ENCODE peak calls at places on chromosomes 2 and 18, in four cellular contexts. C is GM12878, B is HL-60, P is K562. D is an unnamed sample.
A peak's percentile ranks its signal among the peaks of the same experiment; 100 is the strongest.

GRCh38 chr18:33652645-33653044 is 74.6 kb downstream of the ASXL3 start:
- DNase-seq in C (no peak), B (no peak), P (no peak), D (no peak)

GRCh38 chr2:173451137-173451536 is 96.5 kb downstream of the CDCA7 start:
- DNase-seq in C (no peak), B (no peak), P (no peak), D (no peak)

GRCh38 chr2:238964544-238965113 is 116.7 kb downstream of the TWIST2 start:
- DNase-seq in C (no peak), B (no peak), P (no peak), D (no peak)

GRCh38 chr2:65055427-65056214 is 595 bp upstream of the CEP68 start:
- DNase-seq in C (no peak), B (no peak), P (peak; percentile 54), D (no peak)

GRCh38 chr2:70385966-70386595 is 84.2 kb upstream of the FAM136A start:
- DNase-seq in C (no peak), B (no peak), P (peak; percentile 23), D (no peak)

GRCh38 chr2:101135412-101136296 is 15.5 kb downstream of the TBC1D8 start:
- DNase-seq in C (no peak), B (no peak), P (no peak), D (no peak)

GRCh38 chr2:241762933-241763369 is 13.7 kb upstream of the GAL3ST2 start:
- DNase-seq in C (peak; percentile 21), B (no peak), P (peak; percentile 36), D (no peak)

GRCh38 chr2:27583390-27583915 is 611 bp downstream of the ZNF512 start:
- DNase-seq in C (no peak), B (peak; percentile 35), P (peak; percentile 16), D (no peak)

GRCh38 chr18:51486735-51487366 is 289.4 kb upstream of the MEX3C start:
- DNase-seq in C (no peak), B (no peak), P (no peak), D (no peak)

GRCh38 chr2:231455222-231455621 is 9.1 kb downstream of the NCL start:
- DNase-seq in C (no peak), B (peak; percentile 51), P (no peak), D (no peak)

GRCh38 chr2:180122874-180123273 is 115.8 kb upstream of the CWC22 start:
- DNase-seq in C (no peak), B (no peak), P (no peak), D (no peak)

GRCh38 chr2:50952596-50952995 is 79.3 kb downstream of the NRXN1 start:
- DNase-seq in C (no peak), B (no peak), P (no peak), D (no peak)

GRCh38 chr2:182456784-182457183 is 29.9 kb upstream of the PDE1A start:
- DNase-seq in C (no peak), B (no peak), P (no peak), D (no peak)

GRCh38 chr18:61852496-61852895 is 40.3 kb downstream of the RNF152 start:
- DNase-seq in C (no peak), B (no peak), P (no peak), D (no peak)

GRCh38 chr2:85273732-85274731 is 53.8 kb downstream of the TGOLN2 start:
- DNase-seq in C (no peak), B (no peak), P (no peak), D (no peak)

GRCh38 chr2:158154596-158154995 is 52.9 kb downstream of the UPP2 start:
- DNase-seq in C (no peak), B (no peak), P (no peak), D (no peak)

GRCh38 chr2:108305901-108306300 is 17.2 kb downstream of the SULT1C2 start:
- DNase-seq in C (no peak), B (no peak), P (no peak), D (no peak)

GRCh38 chr18:36296591-36297418 is 708 bp upstream of the FHOD3 start:
- DNase-seq in C (no peak), B (no peak), P (peak; percentile 64), D (peak; percentile 30)

DNA sequence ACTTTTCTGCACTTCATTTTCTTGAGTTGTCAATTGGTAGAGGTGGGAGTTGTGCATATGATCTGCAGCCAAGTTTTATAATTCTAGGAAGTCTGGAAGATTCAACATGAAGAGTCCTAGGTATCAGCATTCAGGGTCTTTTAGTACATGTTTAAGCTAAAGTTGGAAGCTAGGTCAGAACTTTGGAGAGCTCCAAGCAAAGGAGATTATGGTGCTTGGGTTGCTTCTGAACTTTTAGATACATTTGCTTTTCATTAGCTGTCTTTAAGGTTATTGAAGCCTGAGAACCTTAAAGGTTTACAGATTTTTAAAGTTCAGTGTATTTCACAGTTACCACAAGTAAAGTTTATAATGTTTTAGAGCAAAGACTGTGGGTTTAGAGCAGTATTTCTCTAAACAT is 85.5 kb downstream of the EPC2 start:
- DNase-seq in C (no peak), B (no peak), P (no peak), D (no peak)
- TF ChIP-seq SPI1 in C (no peak), B (no peak), P (no peak), D (no peak)

GRCh38 chr2:155696561-155696960 is 636.0 kb downstream of the NR4A2 start:
- DNase-seq in C (no peak), B (peak; percentile 15), P (no peak), D (no peak)
- TF ChIP-seq SPI1 in C (peak; percentile 19), B (no peak), P (no peak), D (peak; percentile 35)

GRCh38 chr2:3303583-3304406 is 73.8 kb downstream of the EIPR1 start:
- DNase-seq in C (peak; percentile 7), B (peak; percentile 29), P (peak; percentile 84), D (peak; percentile 82)
- TF ChIP-seq SPI1 in C (no peak), B (no peak), P (no peak), D (no peak)

GRCh38 chr2:26174691-26175181 is 1.8 kb downstream of the GAREM2 start:
- DNase-seq in C (no peak), B (no peak), P (peak; percentile 14), D (no peak)
- TF ChIP-seq SPI1 in C (no peak), B (no peak), P (no peak), D (no peak)

GRCh38 chr2:68807821-68808266 is 63.4 kb downstream of the BMP10 start:
- DNase-seq in C (no peak), B (peak; percentile 32), P (no peak), D (no peak)
- TF ChIP-seq SPI1 in C (no peak), B (no peak), P (no peak), D (no peak)

DNA sequence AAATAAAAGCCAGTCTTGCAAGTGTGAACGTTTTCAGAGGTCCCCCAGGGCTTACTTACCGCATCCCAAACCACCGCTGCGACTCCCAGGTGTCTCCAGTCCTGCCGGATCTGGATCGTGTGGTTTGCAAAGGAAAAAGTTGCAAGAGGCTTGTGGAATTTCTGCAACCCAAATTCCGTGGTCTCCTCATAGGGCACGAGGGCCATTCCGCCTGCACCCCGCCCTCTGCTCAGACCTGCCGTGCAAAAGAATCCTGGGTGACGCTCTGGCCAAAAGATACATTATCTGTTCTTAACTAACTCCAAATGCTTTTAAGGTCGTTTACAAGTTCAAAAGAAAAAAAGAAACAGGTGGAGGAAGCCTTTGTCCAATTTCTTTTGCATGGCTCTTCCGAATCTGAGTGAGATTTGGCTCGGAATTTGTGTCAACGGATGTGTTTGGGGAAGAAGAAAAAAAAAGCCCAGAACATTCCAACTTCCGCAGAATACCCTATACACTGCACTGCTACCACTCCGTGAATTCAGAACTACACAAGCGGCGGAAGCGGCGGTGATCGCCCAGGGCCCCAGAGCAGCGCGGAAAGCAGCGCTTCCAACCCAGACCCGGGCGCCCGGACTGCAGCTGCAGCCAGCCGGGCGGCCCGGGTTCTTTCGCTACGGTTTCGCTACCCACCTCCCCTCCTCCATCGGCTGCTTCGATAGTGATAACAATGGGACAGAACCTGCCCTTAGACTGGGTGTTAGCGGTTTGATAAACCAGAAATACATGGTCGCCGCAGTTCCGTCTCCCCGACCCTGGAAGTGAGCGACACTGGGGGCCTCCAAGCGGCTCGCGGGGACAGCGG is 802 bp downstream of the METTL21A start:
- DNase-seq in C (no peak), B (peak; percentile 34), P (peak; percentile 9), D (no peak)
- TF ChIP-seq SPI1 in C (no peak), B (no peak), P (no peak), D (no peak)

DNA sequence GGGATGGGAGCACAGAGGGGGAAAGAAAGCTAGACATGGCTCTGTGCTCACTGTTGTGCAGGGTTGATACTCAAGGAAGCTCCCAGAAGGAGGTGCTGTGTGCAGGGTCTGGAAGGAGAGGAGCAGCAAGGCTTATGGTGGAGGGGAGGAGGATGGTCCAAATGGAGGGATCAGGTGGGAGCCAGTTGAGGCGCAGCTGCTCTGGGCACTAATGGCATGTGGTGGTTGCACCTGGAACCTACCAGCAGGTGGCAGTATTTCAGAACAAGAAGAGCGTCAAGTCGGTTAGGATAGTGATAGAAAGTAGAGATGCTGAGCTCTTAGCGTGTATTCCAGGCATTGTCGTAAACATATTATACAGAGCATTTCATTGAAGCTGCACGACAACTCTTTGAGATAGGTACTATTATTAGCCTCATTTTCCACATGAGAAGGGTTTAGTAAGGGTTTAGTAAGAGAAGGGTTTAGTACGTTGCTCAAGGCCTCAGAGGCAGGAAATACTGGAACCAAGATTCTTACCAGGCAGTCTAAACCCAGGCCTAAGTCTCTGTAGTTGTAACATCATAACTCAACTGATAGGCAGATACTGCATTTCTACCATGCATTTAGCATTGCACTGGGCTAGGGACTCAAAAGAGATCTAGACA is 223.7 kb downstream of the CYP26B1 start:
- DNase-seq in C (peak; percentile 2), B (peak; percentile 49), P (peak; percentile 76), D (peak; percentile 59)
- TF ChIP-seq SPI1 in C (no peak), B (no peak), P (no peak), D (no peak)